ENCODE peak calls at places on chromosomes 5 and 9, in five cellular contexts. W is ovary, S is AG09309, Y is HCT116, D is AG08395. O is an unnamed sample.

GRCh38 chr9:5650356-5651105 is 21.6 kb downstream of the RIC1 start:
- DNase-seq in W (no peak), S (no peak), Y (no peak), D (no peak), O (no peak)

GRCh38 chr5:140042551-140043507 is at the start of gene NRG2:
- DNase-seq in W (peak; percentile 69), S (no peak), Y (peak; percentile 24), D (peak; percentile 83), O (peak; percentile 65)

GRCh38 chr9:94014845-94015244 is 59.7 kb upstream of the BARX1 start:
- DNase-seq in W (no peak), S (no peak), Y (no peak), D (no peak), O (no peak)

GRCh38 chr9:118829334-118829733 is 539.9 kb downstream of the BRINP1 start:
- DNase-seq in W (no peak), S (no peak), Y (no peak), D (peak; percentile 13), O (no peak)

GRCh38 chr5:56003633-56004032 is 8.9 kb upstream of the IL6ST start:
- DNase-seq in W (no peak), S (no peak), Y (no peak), D (no peak), O (peak; percentile 98)

GRCh38 chr5:133460172-133460758 is 152.1 kb downstream of the FSTL4 start:
- DNase-seq in W (no peak), S (no peak), Y (peak; percentile 19), D (peak; percentile 23), O (no peak)

GRCh38 chr9:12719431-12719830 is 26.2 kb downstream of the TYRP1 start:
- DNase-seq in W (no peak), S (peak; percentile 38), Y (peak; percentile 24), D (peak; percentile 38), O (peak; percentile 53)

GRCh38 chr9:137075275-137075775 is 2.0 kb upstream of the UAP1L1 start:
- DNase-seq in W (no peak), S (no peak), Y (no peak), D (no peak), O (no peak)

GRCh38 chr9:135413461-135413860 is 66.1 kb upstream of the PPP1R26 start:
- DNase-seq in W (no peak), S (no peak), Y (no peak), D (no peak), O (no peak)

GRCh38 chr5:122967625-122968024 is 68.9 kb downstream of the PPIC start:
- DNase-seq in W (no peak), S (no peak), Y (no peak), D (no peak), O (no peak)

GRCh38 chr9:93132946-93133640 is 958 bp downstream of the NINJ1 start:
- DNase-seq in W (no peak), S (no peak), Y (no peak), D (peak; percentile 18), O (peak; percentile 45)

GRCh38 chr5:137218471-137218870 is 280.7 kb downstream of the SPOCK1 start:
- DNase-seq in W (no peak), S (no peak), Y (no peak), D (peak; percentile 59), O (peak; percentile 44)

GRCh38 chr9:127884976-127885490 is 7.6 kb upstream of the AK1 start:
- DNase-seq in W (no peak), S (no peak), Y (no peak), D (no peak), O (no peak)

GRCh38 chr9:137028281-137029057 is 432 bp upstream of the ABCA2 start:
- DNase-seq in W (no peak), S (no peak), Y (no peak), D (peak; percentile 76), O (peak; percentile 21)

GRCh38 chr5:77224672-77225355 is 14.3 kb downstream of the PDE8B start:
- DNase-seq in W (no peak), S (peak; percentile 42), Y (no peak), D (no peak), O (no peak)

GRCh38 chr5:179121667-179122111 is 61.5 kb downstream of the ZNF354C start:
- DNase-seq in W (no peak), S (no peak), Y (no peak), D (no peak), O (no peak)

GRCh38 chr9:116549061-116549664 is 137.9 kb upstream of the TRIM32 start:
- DNase-seq in W (peak; percentile 84), S (peak; percentile 87), Y (peak; percentile 83), D (peak; percentile 97), O (peak; percentile 95)

GRCh38 chr9:124311283-124311682 is 53.5 kb downstream of the NEK6 start:
- DNase-seq in W (no peak), S (no peak), Y (no peak), D (no peak), O (no peak)

GRCh38 chr5:73791389-73791788 is 165.4 kb downstream of the ARHGEF28 start:
- DNase-seq in W (no peak), S (no peak), Y (no peak), D (no peak), O (no peak)